ENCODE peak calls at places on chromosomes 7 and 10, in ten cellular contexts. D, O, H, L, N, J, R, Z, Q and C are unnamed samples.

GRCh38 chr10:103651783-103652476 is 158.4 kb downstream of the NEURL1 start:
- DNase-seq in R (no peak), N (no peak), J (no peak), D (no peak), Z (no peak), L (no peak), Q (no peak), H (no peak), O (no peak), C (no peak)

GRCh38 chr10:103231047-103231551 is 14.6 kb upstream of the RPEL1 start:
- DNase-seq in L (no peak), R (peak), H (no peak), D (no peak), Q (peak), N (peak), Z (no peak), O (peak), J (no peak), C (no peak)

GRCh38 chr10:98252451-98252850 is 15.5 kb downstream of the LOXL4 start:
- DNase-seq in Z (no peak), N (no peak), O (no peak), R (no peak), D (no peak), L (no peak), J (no peak), H (no peak), Q (no peak), C (no peak)

GRCh38 chr7:148058092-148058491 is 532.5 kb upstream of the C7orf33 start:
- DNase-seq in Q (no peak), Z (peak), J (no peak), H (peak), D (no peak), L (no peak), R (no peak), O (no peak), N (no peak), C (no peak)

GRCh38 chr7:100162874-100163533 is 4.5 kb upstream of the TRAPPC14 start:
- DNase-seq in R (peak), N (peak), Q (no peak), O (no peak), L (no peak), Z (no peak), D (no peak), J (peak), H (no peak), C (no peak)

GRCh38 chr10:17673517-17674051 is 29.6 kb downstream of the STAM start:
- DNase-seq in Q (peak), Z (no peak), J (no peak), R (peak), L (no peak), H (no peak), O (peak), D (no peak), N (peak), C (no peak)

GRCh38 chr10:124523886-124524285 is 62.3 kb downstream of the LHPP start:
- DNase-seq in Q (no peak), D (no peak), L (no peak), J (no peak), H (no peak), N (no peak), R (no peak), O (no peak), Z (no peak), C (no peak)

GRCh38 chr10:21487416-21488180 is 37.9 kb downstream of the SKIDA1 start:
- DNase-seq in R (no peak), O (no peak), Z (no peak), N (no peak), D (no peak), H (no peak), L (no peak), Q (no peak), J (no peak), C (no peak)

GRCh38 chr7:105461518-105461917 is 60.6 kb downstream of the PUS7 start:
- DNase-seq in N (no peak), J (no peak), R (peak), H (no peak), Z (no peak), D (no peak), Q (no peak), O (no peak), L (no peak), C (no peak)

GRCh38 chr10:125116041-125116649 is 44.2 kb downstream of the CTBP2 start:
- DNase-seq in Q (no peak), J (no peak), D (peak), L (no peak), Z (no peak), H (no peak), O (no peak), N (no peak), R (no peak), C (no peak)

GRCh38 chr7:125059861-125060456 is 130.3 kb upstream of the POT1 start:
- DNase-seq in O (no peak), Q (peak), Z (peak), R (no peak), N (no peak), D (no peak), H (no peak), L (no peak), J (no peak), C (no peak)

GRCh38 chr7:132171130-132171576 is 405.1 kb downstream of the PLXNA4 start:
- DNase-seq in Q (no peak), R (no peak), L (no peak), J (no peak), Z (no peak), H (no peak), N (no peak), O (no peak), D (peak), C (no peak)

GRCh38 chr7:27917119-27917518 is 177.2 kb downstream of the TAX1BP1 start:
- DNase-seq in Z (peak), N (no peak), Q (no peak), H (no peak), L (no peak), O (no peak), J (no peak), R (peak), D (no peak), C (no peak)

GRCh38 chr10:74333174-74333573 is 182.2 kb downstream of the ADK start:
- DNase-seq in N (no peak), D (no peak), H (no peak), J (no peak), L (no peak), Z (no peak), R (no peak), Q (no peak), O (peak), C (no peak)

GRCh38 chr7:80879849-80880248 is 39.0 kb downstream of the SEMA3C start:
- DNase-seq in Z (no peak), D (no peak), J (no peak), L (no peak), Q (no peak), H (no peak), N (no peak), O (no peak), R (no peak), C (no peak)

GRCh38 chr7:158468225-158468624 is 119.4 kb downstream of the PTPRN2 start:
- DNase-seq in J (no peak), L (no peak), R (no peak), O (no peak), N (peak), Z (no peak), H (no peak), D (no peak), Q (no peak), C (no peak)

GRCh38 chr7:67484244-67484751 is 487.7 kb downstream of the TYW1 start:
- DNase-seq in N (peak), Q (peak), Z (peak), O (no peak), J (peak), D (peak), R (peak), L (peak), H (peak), C (no peak)